ENCODE peak calls at places on chromosomes 13 and 19, in nine cellular contexts. Y is hypothalamus, F is T-cell, X is type B pancreatic cell, T is T-helper 17 cell, S is fibroblast of lung, U is NCI-H1694, E is psoas muscle, M is GM23248. W is an unnamed sample.

GRCh38 chr19:49438261-49438660 is 3.1 kb downstream of the SLC17A7 start:
- DNase-seq in Y (no peak), F (no peak), X (no peak), T (no peak), S (no peak), U (no peak), E (no peak), M (no peak), W (no peak)

GRCh38 chr13:48580185-48580803 is 47.4 kb upstream of the RCBTB2 start:
- DNase-seq in Y (no peak), F (peak), X (no peak), T (peak), S (peak), U (peak), E (peak), M (peak), W (no peak)

GRCh38 chr19:13849277-13849676 is 27.7 kb upstream of the NANOS3 start:
- DNase-seq in Y (no peak), F (no peak), X (no peak), T (no peak), S (no peak), U (no peak), E (no peak), M (no peak), W (no peak)

GRCh38 chr19:18975011-18975410 is 34.0 kb upstream of the HOMER3 start:
- DNase-seq in Y (no peak), F (no peak), X (no peak), T (no peak), S (no peak), U (no peak), E (no peak), M (peak), W (no peak)

GRCh38 chr19:42469311-42470239 is 26.8 kb upstream of the CXCL17 start:
- DNase-seq in Y (no peak), F (no peak), X (no peak), T (no peak), S (peak), U (no peak), E (no peak), M (peak), W (no peak)

GRCh38 chr13:98262307-98262706 is 85.2 kb upstream of the RNF113B start:
- DNase-seq in Y (no peak), F (no peak), X (no peak), T (no peak), S (no peak), U (no peak), E (no peak), M (no peak), W (no peak)

GRCh38 chr13:23949200-23949599 is 51.9 kb upstream of the C1QTNF9B start:
- DNase-seq in Y (no peak), F (no peak), X (no peak), T (no peak), S (no peak), U (no peak), E (no peak), M (no peak), W (no peak)

GRCh38 chr19:47723573-47723923 is 10.3 kb downstream of the EHD2 start:
- DNase-seq in Y (no peak), F (no peak), X (no peak), T (no peak), S (peak), U (no peak), E (peak), M (peak), W (no peak)

GRCh38 chr13:103542648-103543047 is 476.4 kb upstream of the SLC10A2 start:
- DNase-seq in Y (no peak), F (no peak), X (no peak), T (no peak), S (no peak), U (no peak), E (no peak), M (no peak), W (no peak)

GRCh38 chr19:50743537-50743936 is 20.4 kb downstream of the CLEC11A start:
- DNase-seq in Y (no peak), F (no peak), X (no peak), T (no peak), S (no peak), U (no peak), E (no peak), M (no peak), W (no peak)

GRCh38 chr13:83819156-83819555 is 63.1 kb downstream of the SLITRK1 start:
- DNase-seq in Y (no peak), F (no peak), X (no peak), T (no peak), S (peak), U (no peak), E (no peak), M (peak), W (peak)

GRCh38 chr19:55432355-55432959 is 10.6 kb downstream of the SHISA7 start:
- DNase-seq in Y (no peak), F (no peak), X (no peak), T (no peak), S (no peak), U (no peak), E (peak), M (peak), W (no peak)

GRCh38 chr13:46948338-46948737 is 51.5 kb upstream of the HTR2A start:
- DNase-seq in Y (no peak), F (no peak), X (no peak), T (no peak), S (no peak), U (no peak), E (no peak), M (no peak), W (no peak)